ENCODE peak calls at places on chromosomes 7 and 10, in nine cellular contexts. X, H, M, F, P, Z, U, Y and T are unnamed samples.

GRCh38 chr10:75612904-75613684 is 181.7 kb downstream of the LRMDA start:
- DNase-seq in X (no peak), H (no peak), M (no peak), F (peak), P (no peak), Z (no peak), U (no peak), Y (peak), T (no peak)

GRCh38 chr10:106740071-106740470 is 424.4 kb downstream of the SORCS1 start:
- DNase-seq in X (no peak), H (no peak), M (no peak), F (no peak), P (no peak), Z (no peak), U (no peak), Y (no peak), T (no peak)

GRCh38 chr7:30411173-30411572 is 67.4 kb downstream of the NOD1 start:
- DNase-seq in X (no peak), H (no peak), M (no peak), F (no peak), P (no peak), Z (no peak), U (no peak), Y (no peak), T (no peak)

GRCh38 chr10:112732277-112732891 is 217.7 kb upstream of the TCF7L2 start:
- DNase-seq in X (no peak), H (no peak), M (no peak), F (peak), P (no peak), Z (no peak), U (no peak), Y (peak), T (no peak)

GRCh38 chr7:128831994-128832879 is 2.0 kb downstream of the FLNC start:
- DNase-seq in X (no peak), H (no peak), M (peak), F (peak), P (peak), Z (peak), U (no peak), Y (peak), T (peak)

GRCh38 chr7:18975276-18975675 is 142.2 kb downstream of the TWIST1 start:
- DNase-seq in X (no peak), H (no peak), M (no peak), F (no peak), P (no peak), Z (no peak), U (no peak), Y (no peak), T (no peak)

GRCh38 chr10:22086730-22087364 is 83.3 kb upstream of the DNAJC1 start:
- DNase-seq in X (peak), H (no peak), M (peak), F (peak), P (peak), Z (peak), U (peak), Y (peak), T (peak)

GRCh38 chr7:39153647-39154046 is 175.9 kb downstream of the POU6F2 start:
- DNase-seq in X (no peak), H (no peak), M (no peak), F (peak), P (no peak), Z (no peak), U (no peak), Y (no peak), T (no peak)

GRCh38 chr10:15715619-15716227 is 4.0 kb downstream of the ITGA8 start:
- DNase-seq in X (peak), H (no peak), M (no peak), F (peak), P (no peak), Z (no peak), U (no peak), Y (peak), T (no peak)

GRCh38 chr10:110811791-110812581 is 59.7 kb upstream of the PDCD4 start:
- DNase-seq in X (no peak), H (no peak), M (no peak), F (no peak), P (peak), Z (no peak), U (no peak), Y (no peak), T (no peak)

GRCh38 chr10:104387130-104387888 is 33.7 kb downstream of the CFAP58 start:
- DNase-seq in X (no peak), H (no peak), M (no peak), F (no peak), P (no peak), Z (no peak), U (no peak), Y (no peak), T (no peak)

GRCh38 chr10:36578306-36578705 is 547.1 kb upstream of the ANKRD30A start:
- DNase-seq in X (no peak), H (no peak), M (no peak), F (peak), P (no peak), Z (no peak), U (peak), Y (peak), T (no peak)

GRCh38 chr7:16587785-16588184 is 57.8 kb downstream of the ANKMY2 start:
- DNase-seq in X (no peak), H (no peak), M (no peak), F (no peak), P (no peak), Z (peak), U (no peak), Y (no peak), T (no peak)